ENCODE peak calls at places on chromosomes 12 and 14, in eight cellular contexts. One of them, this sample, is unnamed.

GRCh38 chr14:24135584-24135833 is 485 bp upstream of the PSME1 start:
- DNase-seq in pancreas: no peak
- DNase-seq in prostate gland: no peak
- DNase-seq in CD8-positive, alpha-beta memory T cell: no peak
- DNase-seq in neural progenitor cell: no peak
- DNase-seq in heart left ventricle: no peak
- DNase-seq in right cardiac atrium: no peak
- DNase-seq in transverse colon: no peak
- DNase-seq in this sample: no peak

GRCh38 chr12:52055781-52056711 is 4.8 kb downstream of the NR4A1 start:
- DNase-seq in CD8-positive, alpha-beta memory T cell: no peak
- DNase-seq in pancreas: peak; percentile 64
- DNase-seq in right cardiac atrium: peak; percentile 58
- DNase-seq in neural progenitor cell: no peak
- DNase-seq in prostate gland: no peak
- DNase-seq in transverse colon: peak; percentile 52
- DNase-seq in heart left ventricle: no peak
- DNase-seq in this sample: no peak

GRCh38 chr12:91622981-91623380 is 440.4 kb upstream of the DCN start:
- DNase-seq in CD8-positive, alpha-beta memory T cell: no peak
- DNase-seq in neural progenitor cell: no peak
- DNase-seq in transverse colon: no peak
- DNase-seq in heart left ventricle: no peak
- DNase-seq in prostate gland: no peak
- DNase-seq in pancreas: no peak
- DNase-seq in right cardiac atrium: no peak
- DNase-seq in this sample: no peak

GRCh38 chr14:33692762-33693161 is 258.1 kb downstream of the EGLN3 start:
- DNase-seq in heart left ventricle: no peak
- DNase-seq in transverse colon: no peak
- DNase-seq in neural progenitor cell: no peak
- DNase-seq in pancreas: no peak
- DNase-seq in prostate gland: no peak
- DNase-seq in CD8-positive, alpha-beta memory T cell: no peak
- DNase-seq in right cardiac atrium: no peak
- DNase-seq in this sample: no peak

GRCh38 chr14:62181591-62181990 is 419.4 kb downstream of the SNAPC1 start:
- DNase-seq in neural progenitor cell: no peak
- DNase-seq in pancreas: no peak
- DNase-seq in heart left ventricle: no peak
- DNase-seq in transverse colon: no peak
- DNase-seq in prostate gland: no peak
- DNase-seq in CD8-positive, alpha-beta memory T cell: no peak
- DNase-seq in right cardiac atrium: no peak
- DNase-seq in this sample: no peak

GRCh38 chr12:63862187-63863107 is 17.9 kb downstream of the SRGAP1 start:
- DNase-seq in pancreas: peak; percentile 55
- DNase-seq in right cardiac atrium: peak; percentile 33
- DNase-seq in transverse colon: peak; percentile 76
- DNase-seq in CD8-positive, alpha-beta memory T cell: no peak
- DNase-seq in heart left ventricle: peak; percentile 38
- DNase-seq in neural progenitor cell: no peak
- DNase-seq in prostate gland: peak; percentile 24
- DNase-seq in this sample: no peak

GRCh38 chr14:73503648-73504047 is 12.9 kb downstream of the RIOX1 start:
- DNase-seq in heart left ventricle: no peak
- DNase-seq in neural progenitor cell: no peak
- DNase-seq in transverse colon: no peak
- DNase-seq in CD8-positive, alpha-beta memory T cell: no peak
- DNase-seq in right cardiac atrium: no peak
- DNase-seq in prostate gland: no peak
- DNase-seq in pancreas: no peak
- DNase-seq in this sample: no peak

GRCh38 chr14:22848391-22849164 is 12.2 kb downstream of the MMP14 start:
- DNase-seq in right cardiac atrium: peak; percentile 82
- DNase-seq in pancreas: no peak
- DNase-seq in heart left ventricle: peak; percentile 74
- DNase-seq in CD8-positive, alpha-beta memory T cell: no peak
- DNase-seq in neural progenitor cell: peak; percentile 23
- DNase-seq in transverse colon: peak; percentile 56
- DNase-seq in prostate gland: no peak
- DNase-seq in this sample: peak; percentile 93

GRCh38 chr12:132164426-132164825 is 20.2 kb downstream of the NOC4L start:
- DNase-seq in heart left ventricle: no peak
- DNase-seq in transverse colon: no peak
- DNase-seq in CD8-positive, alpha-beta memory T cell: no peak
- DNase-seq in neural progenitor cell: no peak
- DNase-seq in pancreas: no peak
- DNase-seq in prostate gland: no peak
- DNase-seq in right cardiac atrium: no peak
- DNase-seq in this sample: no peak

GRCh38 chr14:82075566-82075965 is 541.9 kb upstream of the SEL1L start:
- DNase-seq in CD8-positive, alpha-beta memory T cell: no peak
- DNase-seq in prostate gland: peak; percentile 13
- DNase-seq in neural progenitor cell: peak; percentile 89
- DNase-seq in transverse colon: no peak
- DNase-seq in pancreas: peak; percentile 49
- DNase-seq in right cardiac atrium: peak; percentile 18
- DNase-seq in heart left ventricle: peak; percentile 23
- DNase-seq in this sample: no peak

GRCh38 chr12:119668315-119668651 is 350 bp downstream of the PRKAB1 start:
- DNase-seq in prostate gland: no peak
- DNase-seq in CD8-positive, alpha-beta memory T cell: no peak
- DNase-seq in pancreas: no peak
- DNase-seq in neural progenitor cell: no peak
- DNase-seq in right cardiac atrium: no peak
- DNase-seq in heart left ventricle: no peak
- DNase-seq in transverse colon: no peak
- DNase-seq in this sample: no peak

GRCh38 chr12:119667577-119668314 is at the start of gene PRKAB1:
- DNase-seq in heart left ventricle: peak; percentile 97
- DNase-seq in neural progenitor cell: peak; percentile 99
- DNase-seq in CD8-positive, alpha-beta memory T cell: peak; percentile 94
- DNase-seq in right cardiac atrium: peak; percentile 97
- DNase-seq in transverse colon: peak; percentile 98
- DNase-seq in prostate gland: peak; percentile 97
- DNase-seq in pancreas: peak; percentile 98
- DNase-seq in this sample: peak; percentile 93

GRCh38 chr12:119672194-119672593 is 4.3 kb downstream of the PRKAB1 start:
- DNase-seq in prostate gland: no peak
- DNase-seq in transverse colon: no peak
- DNase-seq in CD8-positive, alpha-beta memory T cell: no peak
- DNase-seq in right cardiac atrium: no peak
- DNase-seq in pancreas: no peak
- DNase-seq in neural progenitor cell: no peak
- DNase-seq in heart left ventricle: no peak
- DNase-seq in this sample: no peak

GRCh38 chr12:119671070-119671469 is 3.1 kb downstream of the PRKAB1 start:
- DNase-seq in heart left ventricle: no peak
- DNase-seq in right cardiac atrium: no peak
- DNase-seq in prostate gland: no peak
- DNase-seq in pancreas: no peak
- DNase-seq in transverse colon: no peak
- DNase-seq in neural progenitor cell: no peak
- DNase-seq in CD8-positive, alpha-beta memory T cell: no peak
- DNase-seq in this sample: no peak

DNA sequence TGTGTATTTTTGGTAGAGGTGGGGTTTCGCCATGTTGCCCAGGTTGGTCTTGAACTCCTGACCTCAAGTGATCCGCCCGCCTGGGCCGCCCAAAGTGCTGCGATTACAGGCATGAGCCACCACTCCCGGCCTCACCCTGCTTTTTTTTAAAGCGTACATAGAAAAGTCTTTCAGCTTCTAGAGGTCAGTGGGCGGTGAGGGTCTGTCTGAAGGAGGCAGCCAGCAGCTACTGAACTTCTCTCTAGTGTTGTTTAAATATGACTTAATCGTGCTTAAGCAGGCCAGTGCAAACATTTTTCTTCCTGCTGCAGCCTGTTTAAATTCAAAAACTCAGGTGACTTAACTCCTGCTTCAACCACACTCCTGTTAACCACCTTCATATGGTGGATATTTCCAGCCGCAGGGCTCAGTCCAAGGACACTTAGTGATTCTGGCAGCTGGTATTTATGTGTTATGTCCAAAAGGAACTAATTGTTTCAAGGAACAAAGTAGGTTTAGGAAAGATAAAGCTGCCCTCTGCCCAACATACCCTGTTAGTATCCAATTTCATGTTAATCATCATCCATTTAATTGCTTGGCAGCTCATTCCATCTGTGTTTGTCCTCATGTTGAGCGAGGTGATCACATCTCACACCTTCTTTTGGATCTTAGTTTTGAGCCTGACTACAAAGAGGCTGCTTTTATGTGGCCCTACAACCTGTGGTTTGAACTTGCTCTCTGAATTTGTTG is 2.0 kb downstream of the PRKAB1 start:
- DNase-seq in pancreas: peak; percentile 54
- DNase-seq in transverse colon: peak; percentile 70
- DNase-seq in prostate gland: peak; percentile 56
- DNase-seq in heart left ventricle: no peak
- DNase-seq in neural progenitor cell: no peak
- DNase-seq in CD8-positive, alpha-beta memory T cell: no peak
- DNase-seq in right cardiac atrium: no peak
- DNase-seq in this sample: no peak
- H3K4me1 ChIP-seq in pancreas: peaks cover 30% of the 10 kb centered on the region
- H3K4me1 ChIP-seq in transverse colon: peaks cover 58% of the 10 kb centered on the region
- H3K4me1 ChIP-seq in prostate gland: no peaks in the 10 kb centered on the region
- H3K4me1 ChIP-seq in heart left ventricle: peaks cover 52% of the 10 kb centered on the region
- H3K4me1 ChIP-seq in neural progenitor cell: peaks cover 4% of the 10 kb centered on the region
- H3K4me1 ChIP-seq in CD8-positive, alpha-beta memory T cell: peaks cover 37% of the 10 kb centered on the region
- H3K4me1 ChIP-seq in right cardiac atrium: peaks cover 7% of the 10 kb centered on the region
- H3K4me1 ChIP-seq in this sample: no peaks in the 10 kb centered on the region

GRCh38 chr14:75431827-75432226 is 4.0 kb downstream of the JDP2 start:
- DNase-seq in right cardiac atrium: no peak
- DNase-seq in neural progenitor cell: no peak
- DNase-seq in CD8-positive, alpha-beta memory T cell: no peak
- DNase-seq in pancreas: no peak
- DNase-seq in transverse colon: no peak
- DNase-seq in prostate gland: no peak
- DNase-seq in heart left ventricle: no peak
- DNase-seq in this sample: no peak
- H3K4me1 ChIP-seq in right cardiac atrium: peaks cover 13% of the 10 kb centered on the region
- H3K4me1 ChIP-seq in neural progenitor cell: no peaks in the 10 kb centered on the region
- H3K4me1 ChIP-seq in CD8-positive, alpha-beta memory T cell: peaks cover 5% of the 10 kb centered on the region
- H3K4me1 ChIP-seq in pancreas: peaks cover 22% of the 10 kb centered on the region
- H3K4me1 ChIP-seq in transverse colon: peaks cover 48% of the 10 kb centered on the region
- H3K4me1 ChIP-seq in prostate gland: peaks cover 9% of the 10 kb centered on the region
- H3K4me1 ChIP-seq in heart left ventricle: peaks cover 47% of the 10 kb centered on the region
- H3K4me1 ChIP-seq in this sample: no peaks in the 10 kb centered on the region

DNA sequence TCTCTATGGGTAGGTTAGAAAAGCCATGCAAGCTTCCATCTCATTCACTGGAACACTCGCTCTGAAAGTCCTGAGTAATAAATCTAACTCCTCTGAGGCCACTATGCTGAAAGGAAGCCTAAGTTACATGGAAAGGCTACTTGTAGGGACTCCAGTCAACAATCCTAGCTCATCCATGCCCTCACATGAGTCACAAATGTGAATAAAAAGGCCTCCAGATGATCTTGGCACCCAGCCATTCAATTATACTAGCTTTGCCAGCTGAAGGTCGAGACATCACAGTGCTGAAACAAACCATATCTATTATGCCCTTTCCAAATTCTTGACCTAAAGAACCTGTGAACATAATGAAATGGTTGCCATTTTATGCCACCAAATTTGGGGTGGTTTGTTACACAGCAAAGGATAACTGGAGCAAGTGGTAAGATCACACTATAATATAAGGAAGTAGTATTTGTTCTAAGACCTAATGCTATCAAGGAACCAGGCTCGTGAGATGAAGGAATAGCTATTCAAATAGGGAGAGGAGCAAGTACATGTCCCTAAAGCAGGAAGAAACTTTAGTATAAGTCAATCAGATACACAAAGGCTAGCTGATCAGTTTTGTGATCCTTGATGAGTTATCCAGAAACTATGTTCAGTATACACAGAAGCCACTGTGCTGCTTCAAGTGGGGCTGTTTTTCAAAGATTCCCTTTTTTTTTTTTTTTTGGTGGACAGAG is 142.1 kb downstream of the MED13L start:
- DNase-seq in transverse colon: no peak
- DNase-seq in neural progenitor cell: no peak
- DNase-seq in prostate gland: no peak
- DNase-seq in CD8-positive, alpha-beta memory T cell: no peak
- DNase-seq in pancreas: no peak
- DNase-seq in right cardiac atrium: no peak
- DNase-seq in heart left ventricle: no peak
- DNase-seq in this sample: no peak
- H3K4me1 ChIP-seq in transverse colon: peaks cover 25% of the 10 kb centered on the region
- H3K4me1 ChIP-seq in neural progenitor cell: peaks cover 32% of the 10 kb centered on the region
- H3K4me1 ChIP-seq in prostate gland: no peaks in the 10 kb centered on the region
- H3K4me1 ChIP-seq in CD8-positive, alpha-beta memory T cell: peaks cover 28% of the 10 kb centered on the region
- H3K4me1 ChIP-seq in pancreas: peaks cover 30% of the 10 kb centered on the region
- H3K4me1 ChIP-seq in right cardiac atrium: peaks cover 11% of the 10 kb centered on the region
- H3K4me1 ChIP-seq in heart left ventricle: peaks cover 59% of the 10 kb centered on the region
- H3K4me1 ChIP-seq in this sample: peaks cover 7% of the 10 kb centered on the region

DNA sequence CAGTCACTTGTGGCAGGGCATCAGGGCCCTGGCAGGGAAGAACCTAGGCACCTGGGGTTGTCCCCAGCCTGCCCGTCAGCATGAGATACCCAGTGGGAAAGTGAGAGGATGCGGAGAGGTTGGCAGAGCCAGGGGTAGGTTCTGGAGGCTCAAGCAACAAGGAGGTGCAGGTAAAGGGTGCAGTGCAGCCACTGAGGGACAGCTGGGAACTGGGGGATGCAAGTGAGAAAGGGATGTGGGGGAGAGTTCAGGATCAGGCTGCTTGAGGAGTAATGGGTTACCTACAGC is 18.7 kb downstream of the VASH1 start:
- DNase-seq in right cardiac atrium: no peak
- DNase-seq in heart left ventricle: no peak
- DNase-seq in prostate gland: no peak
- DNase-seq in neural progenitor cell: no peak
- DNase-seq in pancreas: no peak
- DNase-seq in transverse colon: no peak
- DNase-seq in CD8-positive, alpha-beta memory T cell: no peak
- DNase-seq in this sample: no peak
- H3K4me1 ChIP-seq in right cardiac atrium: peaks cover 5% of the 10 kb centered on the region
- H3K4me1 ChIP-seq in heart left ventricle: peaks cover 51% of the 10 kb centered on the region
- H3K4me1 ChIP-seq in prostate gland: no peaks in the 10 kb centered on the region
- H3K4me1 ChIP-seq in neural progenitor cell: peaks cover 4% of the 10 kb centered on the region
- H3K4me1 ChIP-seq in pancreas: peaks cover 4% of the 10 kb centered on the region
- H3K4me1 ChIP-seq in transverse colon: no peaks in the 10 kb centered on the region
- H3K4me1 ChIP-seq in CD8-positive, alpha-beta memory T cell: peaks cover 9% of the 10 kb centered on the region
- H3K4me1 ChIP-seq in this sample: no peaks in the 10 kb centered on the region

DNA sequence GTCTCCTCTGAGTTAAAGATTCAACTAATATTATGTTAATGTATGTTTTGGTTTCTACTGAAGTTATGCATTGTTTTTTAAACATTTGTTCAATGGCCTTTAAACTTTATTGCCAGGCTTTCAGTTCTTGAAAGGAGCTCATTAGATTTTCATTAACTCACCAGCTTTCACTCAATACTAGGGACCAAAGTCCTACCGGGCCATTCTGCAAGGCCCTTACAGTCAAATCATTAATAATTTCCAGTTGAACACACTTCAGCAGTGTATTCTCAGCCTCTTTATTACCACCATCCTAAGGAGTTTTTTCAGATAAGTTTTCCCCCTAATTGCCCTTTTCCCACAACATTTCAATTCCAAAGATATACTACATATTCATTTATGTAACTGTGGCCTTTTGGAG is 409.2 kb downstream of the DIO2 start:
- DNase-seq in right cardiac atrium: no peak
- DNase-seq in neural progenitor cell: no peak
- DNase-seq in CD8-positive, alpha-beta memory T cell: no peak
- DNase-seq in transverse colon: no peak
- DNase-seq in prostate gland: no peak
- DNase-seq in heart left ventricle: no peak
- DNase-seq in pancreas: no peak
- DNase-seq in this sample: no peak
- H3K4me1 ChIP-seq in right cardiac atrium: no peaks in the 10 kb centered on the region
- H3K4me1 ChIP-seq in neural progenitor cell: peaks cover 50% of the 10 kb centered on the region
- H3K4me1 ChIP-seq in CD8-positive, alpha-beta memory T cell: no peaks in the 10 kb centered on the region
- H3K4me1 ChIP-seq in transverse colon: no peaks in the 10 kb centered on the region
- H3K4me1 ChIP-seq in prostate gland: peaks cover 3% of the 10 kb centered on the region
- H3K4me1 ChIP-seq in heart left ventricle: no peaks in the 10 kb centered on the region
- H3K4me1 ChIP-seq in pancreas: no peaks in the 10 kb centered on the region
- H3K4me1 ChIP-seq in this sample: no peaks in the 10 kb centered on the region

This sample was measured in uterus.